ENCODE peak calls at places on chromosomes 3 and 15, in six cellular contexts. R is GM12891, C is HepG2, O is K562, Z is GM12878, L is H1. J is an unnamed sample.

GRCh38 chr3:197003461-197004385 is 25.9 kb downstream of the MELTF start:
- DNase-seq in R (no peak), C (no peak), O (no peak), Z (no peak), L (no peak), J (peak)

GRCh38 chr3:65500398-65501306 is 538.1 kb downstream of the MAGI1 start:
- DNase-seq in R (no peak), C (no peak), O (peak), Z (no peak), L (no peak), J (no peak)

GRCh38 chr15:31970007-31970406 is 60.3 kb upstream of the CHRNA7 start:
- DNase-seq in R (no peak), C (no peak), O (no peak), Z (no peak), L (no peak), J (no peak)

GRCh38 chr15:58081446-58081845 is 15.9 kb upstream of the ALDH1A2 start:
- DNase-seq in R (no peak), C (no peak), O (no peak), Z (no peak), L (no peak), J (no peak)

GRCh38 chr3:159077860-159078259 is 276.0 kb downstream of the MFSD1 start:
- DNase-seq in R (no peak), C (no peak), O (no peak), Z (no peak), L (no peak), J (no peak)

GRCh38 chr15:89822951-89823701 is 8.5 kb upstream of the ANPEP start:
- DNase-seq in R (no peak), C (no peak), O (no peak), Z (no peak), L (no peak), J (no peak)

GRCh38 chr3:146052791-146053310 is 108.1 kb downstream of the PLOD2 start:
- DNase-seq in R (no peak), C (no peak), O (no peak), Z (no peak), L (no peak), J (no peak)

GRCh38 chr15:50415752-50416404 is 8.3 kb upstream of the USP8 start:
- DNase-seq in R (no peak), C (peak), O (no peak), Z (no peak), L (no peak), J (no peak)

GRCh38 chr3:13193320-13194284 is 120.4 kb upstream of the IQSEC1 start:
- DNase-seq in R (no peak), C (no peak), O (no peak), Z (no peak), L (no peak), J (no peak)

GRCh38 chr3:141050913-141051632 is at the start of gene SPSB4:
- DNase-seq in R (no peak), C (peak), O (no peak), Z (no peak), L (peak), J (no peak)

GRCh38 chr3:57805674-57806073 is 49.6 kb downstream of the SLMAP start:
- DNase-seq in R (no peak), C (no peak), O (peak), Z (no peak), L (peak), J (no peak)

GRCh38 chr3:16896820-16897219 is 12.1 kb downstream of the PLCL2 start:
- DNase-seq in R (no peak), C (no peak), O (no peak), Z (no peak), L (no peak), J (no peak)

GRCh38 chr3:161413127-161413854 is 42.0 kb upstream of the SPTSSB start:
- DNase-seq in R (no peak), C (no peak), O (no peak), Z (no peak), L (no peak), J (no peak)

GRCh38 chr15:62560943-62561571 is 396.0 kb upstream of the C2CD4B start:
- DNase-seq in R (no peak), C (no peak), O (no peak), Z (no peak), L (no peak), J (no peak)

GRCh38 chr3:173789530-173789929 is 392.0 kb downstream of the NLGN1 start:
- DNase-seq in R (no peak), C (no peak), O (no peak), Z (no peak), L (no peak), J (no peak)

GRCh38 chr15:67495585-67495984 is 25.3 kb upstream of the C15orf61 start:
- DNase-seq in R (no peak), C (no peak), O (no peak), Z (no peak), L (no peak), J (no peak)

GRCh38 chr15:32842081-32842480 is 124.3 kb downstream of the GREM1 start:
- DNase-seq in R (no peak), C (no peak), O (no peak), Z (no peak), L (no peak), J (no peak)

GRCh38 chr3:164417955-164418354 is 660.3 kb downstream of the SI start:
- DNase-seq in R (no peak), C (no peak), O (no peak), Z (no peak), L (no peak), J (no peak)

GRCh38 chr3:154243353-154243752 is 80.9 kb downstream of the DHX36 start:
- DNase-seq in R (no peak), C (no peak), O (no peak), Z (no peak), L (no peak), J (no peak)

GRCh38 chr15:42152196-42152920 is 4.1 kb downstream of the PLA2G4F start:
- DNase-seq in R (no peak), C (no peak), O (no peak), Z (no peak), L (no peak), J (no peak)

GRCh38 chr3:101784850-101785613 is 6.0 kb downstream of the NXPE3 start:
- DNase-seq in R (no peak), C (no peak), O (no peak), Z (no peak), L (no peak), J (no peak)

GRCh38 chr3:186317478-186317877 is 44.6 kb downstream of the DGKG start:
- DNase-seq in R (no peak), C (no peak), O (no peak), Z (no peak), L (no peak), J (no peak)

GRCh38 chr15:66162286-66162685 is 91.3 kb downstream of the MEGF11 start:
- DNase-seq in R (no peak), C (no peak), O (no peak), Z (no peak), L (no peak), J (no peak)

GRCh38 chr15:76431936-76432335 is 95.4 kb downstream of the ISL2 start:
- DNase-seq in R (no peak), C (no peak), O (no peak), Z (no peak), L (peak), J (no peak)

GRCh38 chr15:92294759-92295158 is 98.9 kb upstream of the ST8SIA2 start:
- DNase-seq in R (no peak), C (no peak), O (no peak), Z (no peak), L (no peak), J (no peak)

GRCh38 chr15:64766041-64766440 is 9.3 kb downstream of the RBPMS2 start:
- DNase-seq in R (no peak), C (no peak), O (no peak), Z (no peak), L (no peak), J (no peak)

GRCh38 chr15:89998141-89998661 is 2.9 kb upstream of the ZNF710 start:
- DNase-seq in R (no peak), C (peak), O (peak), Z (no peak), L (no peak), J (no peak)

GRCh38 chr3:115239717-115240116 is 92.6 kb upstream of the ZBTB20 start:
- DNase-seq in R (no peak), C (peak), O (peak), Z (no peak), L (no peak), J (no peak)
- TF ChIP-seq POLR2A in R (no peak), C (no peak), O (no peak), Z (no peak), L (no peak), J (no peak)

DNA sequence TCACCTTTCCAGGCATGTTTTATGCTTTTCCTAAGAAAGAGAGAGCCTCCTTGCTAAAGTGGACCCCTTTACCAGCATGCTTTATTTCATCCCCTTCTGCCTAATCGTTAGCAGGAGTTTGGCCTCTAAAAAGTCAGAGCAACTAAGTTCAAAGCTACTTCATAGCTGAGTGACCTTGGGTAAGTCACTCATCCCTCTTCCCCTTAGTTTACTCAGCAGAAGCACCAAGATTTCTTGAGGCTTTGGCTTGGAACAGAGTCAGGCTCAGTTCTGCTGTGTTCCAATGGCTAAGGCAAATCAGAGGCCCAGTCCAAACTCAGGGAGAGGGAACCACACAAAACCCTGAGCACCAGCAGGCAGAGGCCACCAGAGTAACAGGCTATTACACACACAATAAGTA is 254.9 kb downstream of the TJP1 start:
- DNase-seq in R (no peak), C (no peak), O (no peak), Z (no peak), L (no peak), J (no peak)
- TF ChIP-seq TAF1 in R (no peak), C (no peak), O (no peak), Z (no peak), L (no peak), J (no peak)

DNA sequence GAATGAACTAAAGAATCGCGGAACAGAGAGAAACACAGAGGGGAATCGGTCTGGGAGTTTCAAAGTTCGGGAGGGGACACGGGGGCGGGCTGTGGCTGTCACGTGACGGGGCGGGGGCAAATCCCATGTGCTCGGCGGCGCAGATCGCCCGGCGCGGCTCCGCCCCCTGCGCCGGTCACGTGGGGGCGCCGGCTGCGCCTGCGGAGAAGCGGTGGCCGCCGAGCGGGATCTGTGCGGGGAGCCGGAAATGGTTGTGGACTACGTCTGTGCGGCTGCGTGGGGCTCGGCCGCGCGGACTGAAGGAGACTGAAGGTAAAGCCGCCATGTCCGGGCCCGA is at the start of gene EIF4G1:
- DNase-seq in R (peak), C (peak), O (peak), Z (peak), L (peak), J (peak)
- TF ChIP-seq POLR2A in R (peak), C (peak), O (peak), Z (peak), L (peak), J (peak)

GRCh38 chr3:128546646-128547045 is 53.6 kb upstream of the GATA2 start:
- DNase-seq in R (no peak), C (peak), O (no peak), Z (no peak), L (no peak), J (no peak)
- TF ChIP-seq TAF1 in R (no peak), C (no peak), O (no peak), Z (no peak), L (no peak), J (no peak)

DNA sequence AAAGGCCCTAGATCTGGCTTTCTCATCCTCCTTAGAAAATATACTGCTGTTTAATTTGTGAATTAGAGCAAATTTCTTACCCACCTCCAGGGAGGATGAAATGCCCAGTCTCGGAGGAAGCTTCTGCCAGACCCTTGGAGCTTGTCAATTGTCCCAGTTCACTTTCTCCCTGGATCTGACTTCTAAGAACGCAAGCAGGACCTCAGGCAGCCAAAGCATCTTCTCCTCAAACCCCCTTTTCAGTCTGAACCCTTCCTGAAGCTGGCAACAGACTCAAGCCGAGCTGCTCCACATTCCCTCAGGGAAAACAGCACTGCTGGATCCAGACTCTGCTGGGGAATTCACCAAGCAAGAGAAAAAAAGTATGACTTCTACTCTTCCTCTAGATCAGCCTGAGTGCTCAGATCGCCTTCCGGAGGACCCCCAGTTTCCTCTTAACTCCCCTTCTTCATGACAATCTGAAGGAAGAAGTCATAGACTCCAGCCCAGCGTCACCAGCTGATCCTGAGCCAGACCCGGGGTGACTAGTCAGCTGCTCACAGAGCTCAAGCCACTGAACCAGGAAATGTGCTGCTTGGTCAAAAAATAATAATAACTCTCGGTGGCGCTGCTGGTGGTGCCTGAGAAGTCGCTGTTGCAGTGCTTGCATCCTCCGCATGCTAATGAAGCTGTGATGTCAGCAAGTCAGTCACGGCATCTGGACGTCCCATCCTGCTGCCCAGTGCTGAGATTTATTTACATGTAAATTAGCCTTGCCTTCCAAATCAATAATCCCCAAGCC is at the start of gene PRICKLE2:
- DNase-seq in R (no peak), C (no peak), O (no peak), Z (peak), L (peak), J (no peak)
- TF ChIP-seq POLR2A in R (no peak), C (no peak), O (no peak), Z (peak), L (no peak), J (no peak)

GRCh38 chr3:125512135-125512920 is 7.7 kb downstream of the SNX4 start:
- DNase-seq in R (peak), C (no peak), O (no peak), Z (peak), L (no peak), J (no peak)
- TF ChIP-seq TAF1 in R (no peak), C (no peak), O (no peak), Z (no peak), L (no peak), J (no peak)

GRCh38 chr3:87437765-87438164 is 161.4 kb upstream of the POU1F1 start:
- DNase-seq in R (no peak), C (no peak), O (no peak), Z (no peak), L (no peak), J (no peak)

GRCh38 chr3:87442460-87442859 is 166.1 kb upstream of the POU1F1 start:
- DNase-seq in R (no peak), C (no peak), O (no peak), Z (no peak), L (no peak), J (no peak)

GRCh38 chr3:87435926-87436630 is 159.7 kb upstream of the POU1F1 start:
- DNase-seq in R (no peak), C (no peak), O (no peak), Z (no peak), L (no peak), J (no peak)

GRCh38 chr3:87436781-87437543 is 160.6 kb upstream of the POU1F1 start:
- DNase-seq in R (no peak), C (no peak), O (no peak), Z (no peak), L (no peak), J (no peak)
- TF ChIP-seq POLR2A in R (no peak), C (no peak), O (no peak), Z (no peak), L (no peak), J (no peak)

J was measured in GM12892.